ENCODE peak calls at places on chromosomes 16 and 17, in five cellular contexts. Q is tibial artery, L is adrenal gland, X is A549, I is right cardiac atrium. A is an unnamed sample. For H3K4me1, the result is how much of the 10 kb centered on the place peaks cover.

GRCh38 chr17:44359458-44360143 is 4.1 kb downstream of the FAM171A2 start:
- DNase-seq in Q (peak), L (no peak), X (no peak), I (no peak), A (no peak)

GRCh38 chr16:86956437-86956836 is 360.8 kb downstream of the C16orf95 start:
- DNase-seq in Q (no peak), L (peak), X (no peak), I (no peak), A (no peak)

GRCh38 chr17:3980381-3980975 is 16.2 kb upstream of the ATP2A3 start:
- DNase-seq in Q (no peak), L (no peak), X (no peak), I (no peak), A (no peak)

GRCh38 chr16:30458561-30459394 is 13.1 kb upstream of the SEPHS2 start:
- DNase-seq in Q (no peak), L (no peak), X (no peak), I (no peak), A (peak)

GRCh38 chr17:38685485-38685884 is 10.7 kb upstream of the EPOP start:
- DNase-seq in Q (no peak), L (peak), X (no peak), I (peak), A (peak)

GRCh38 chr17:40346061-40346767 is 18.3 kb downstream of the GJD3 start:
- DNase-seq in Q (no peak), L (no peak), X (no peak), I (no peak), A (no peak)

GRCh38 chr17:76053230-76054111 is 18.8 kb downstream of the SRP68 start:
- DNase-seq in Q (no peak), L (no peak), X (peak), I (no peak), A (no peak)

GRCh38 chr16:79893445-79893844 is 292.9 kb upstream of the MAF start:
- DNase-seq in Q (no peak), L (no peak), X (no peak), I (no peak), A (no peak)

GRCh38 chr16:558298-559020 is 1.7 kb upstream of the PRR35 start:
- DNase-seq in Q (no peak), L (no peak), X (no peak), I (no peak), A (no peak)

GRCh38 chr17:70274255-70274654 is 104.9 kb downstream of the KCNJ2 start:
- DNase-seq in Q (no peak), L (no peak), X (no peak), I (no peak), A (no peak)

GRCh38 chr16:69326172-69326873 is 4.1 kb downstream of the PDF start:
- DNase-seq in Q (no peak), L (no peak), X (no peak), I (no peak), A (peak)

GRCh38 chr17:75345514-75346167 is 56.4 kb upstream of the SLC25A19 start:
- DNase-seq in Q (no peak), L (no peak), X (no peak), I (no peak), A (peak)

GRCh38 chr16:82156761-82157654 is 13.0 kb downstream of the MPHOSPH6 start:
- DNase-seq in Q (no peak), L (no peak), X (no peak), I (no peak), A (no peak)

GRCh38 chr17:65556014-65556909 is 5.2 kb downstream of the AXIN2 start:
- DNase-seq in Q (peak), L (peak), X (peak), I (peak), A (peak)

GRCh38 chr17:9468532-9468931 is 107.1 kb downstream of the STX8 start:
- DNase-seq in Q (no peak), L (peak), X (no peak), I (no peak), A (no peak)

GRCh38 chr17:38741853-38742421 is 6.2 kb downstream of the PCGF2 start:
- DNase-seq in Q (no peak), L (no peak), X (no peak), I (peak), A (peak)

GRCh38 chr16:50425648-50426047 is 56.9 kb upstream of the BRD7 start:
- DNase-seq in Q (no peak), L (no peak), X (no peak), I (no peak), A (no peak)

GRCh38 chr16:67594956-67595355 is 32.6 kb downstream of the CTCF start:
- DNase-seq in Q (no peak), L (peak), X (no peak), I (no peak), A (no peak)

GRCh38 chr17:76556759-76557367 is 17.0 kb downstream of the PRCD start:
- DNase-seq in Q (peak), L (no peak), X (no peak), I (no peak), A (peak)

GRCh38 chr16:56286819-56287218 is 95.5 kb downstream of the GNAO1 start:
- DNase-seq in Q (no peak), L (no peak), X (no peak), I (no peak), A (no peak)

GRCh38 chr16:8721693-8722348 is 47.4 kb downstream of the ABAT start:
- DNase-seq in Q (no peak), L (no peak), X (no peak), I (no peak), A (no peak)

GRCh38 chr16:15404792-15405191 is 9.2 kb downstream of the MPV17L start:
- DNase-seq in Q (peak), L (peak), X (no peak), I (no peak), A (peak)

GRCh38 chr16:87246269-87247065 is 70.7 kb downstream of the C16orf95 start:
- DNase-seq in Q (no peak), L (no peak), X (no peak), I (no peak), A (no peak)

GRCh38 chr17:50423553-50424159 is 2.4 kb upstream of the ACSF2 start:
- DNase-seq in Q (peak), L (no peak), X (no peak), I (peak), A (no peak)

GRCh38 chr16:88458773-88459235 is 5.7 kb downstream of the ZFPM1 start:
- DNase-seq in Q (no peak), L (no peak), X (no peak), I (no peak), A (no peak)

GRCh38 chr16:85573045-85573695 is 40.0 kb upstream of the GSE1 start:
- DNase-seq in Q (no peak), L (no peak), X (no peak), I (peak), A (no peak)
- H3K4me1 ChIP-seq in Q (half or more), L (under half), X (under half), I (under half), A (under half)

GRCh38 chr17:57986841-57987581 is 1.0 kb downstream of the VEZF1 start:
- DNase-seq in Q (peak), L (peak), X (peak), I (peak), A (peak)

GRCh38 chr17:57984226-57984890 is 3.7 kb downstream of the VEZF1 start:
- DNase-seq in Q (no peak), L (no peak), X (no peak), I (no peak), A (no peak)

GRCh38 chr17:57983446-57983845 is 4.6 kb downstream of the VEZF1 start:
- DNase-seq in Q (no peak), L (no peak), X (no peak), I (no peak), A (no peak)

GRCh38 chr17:57985675-57985974 is 2.4 kb downstream of the VEZF1 start:
- DNase-seq in Q (no peak), L (no peak), X (peak), I (no peak), A (no peak)

DNA sequence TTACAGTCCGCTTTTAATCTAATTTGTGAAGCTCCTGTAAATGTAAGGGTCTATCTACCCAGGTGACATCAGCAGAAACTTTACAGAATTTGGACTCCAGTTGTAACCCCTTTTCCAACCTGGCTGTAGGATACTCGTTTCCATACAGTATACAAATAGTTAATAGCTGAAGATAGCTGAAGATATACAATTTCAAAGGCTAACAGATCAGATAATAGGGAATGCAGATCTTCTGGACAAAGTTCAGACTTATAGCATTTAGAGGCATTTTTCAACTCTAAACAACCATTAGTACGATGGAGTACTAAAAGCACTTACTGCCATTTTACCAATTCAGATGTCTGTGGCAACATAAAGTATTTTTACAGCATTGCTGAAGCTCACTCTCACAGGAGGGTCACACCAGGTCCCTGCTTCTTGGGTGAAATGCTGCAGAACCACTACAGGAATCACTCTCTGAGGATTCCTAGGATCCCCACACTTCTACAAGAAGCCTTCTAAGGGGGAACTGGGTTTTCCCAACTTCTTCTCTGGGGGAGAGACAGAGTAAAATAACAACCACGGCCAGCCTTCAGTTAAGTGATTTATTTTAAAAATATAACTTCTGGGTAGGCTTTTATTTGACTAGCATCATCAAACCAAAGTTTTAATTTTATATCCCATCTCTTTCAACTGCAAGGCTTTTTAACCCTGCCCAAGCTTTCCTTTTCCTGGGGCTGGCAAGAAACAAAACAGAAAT is 2.9 kb downstream of the VEZF1 start:
- DNase-seq in Q (no peak), L (no peak), X (no peak), I (no peak), A (no peak)
- H3K4me1 ChIP-seq in Q (half or more), L (under half), X (half or more), I (under half), A (under half)

GRCh38 chr17:7178973-7179316 is 225 bp downstream of the ASGR1 start:
- DNase-seq in Q (no peak), L (no peak), X (no peak), I (no peak), A (no peak)
- H3K4me1 ChIP-seq in Q (under half), L (under half), X (under half), I (under half), A (under half)

GRCh38 chr16:19817122-19817521 is 67.5 kb downstream of the GPRC5B start:
- DNase-seq in Q (no peak), L (no peak), X (no peak), I (no peak), A (no peak)
- H3K4me1 ChIP-seq in Q (under half), L (under half), X (under half), I (under half), A (under half)

GRCh38 chr17:79930077-79930785 is 91.0 kb upstream of the CBX4 start:
- DNase-seq in Q (no peak), L (no peak), X (no peak), I (no peak), A (no peak)
- H3K4me1 ChIP-seq in Q (under half), L (under half), X (half or more), I (under half), A (half or more)